ENCODE peak calls at places on chromosome 6, in four cellular contexts. I, B, K and F are unnamed samples.

GRCh38 chr6:107642348-107643347 is 152.7 kb downstream of the SOBP start:
- DNase-seq in I (no peak), B (no peak), K (no peak), F (no peak)

GRCh38 chr6:95185874-95186273 is 391.5 kb upstream of the MANEA start:
- DNase-seq in B (no peak), K (no peak), I (no peak), F (no peak)

GRCh38 chr6:16723833-16724232 is 37.4 kb downstream of the ATXN1 start:
- DNase-seq in I (peak), K (peak), B (no peak), F (no peak)

GRCh38 chr6:7230956-7231713 is 81.9 kb downstream of the SSR1 start:
- DNase-seq in B (no peak), I (no peak), K (no peak), F (peak)

GRCh38 chr6:129031051-129031599 is 148.2 kb downstream of the LAMA2 start:
- DNase-seq in B (no peak), K (peak), I (peak), F (no peak)

GRCh38 chr6:108437821-108438220 is 122.9 kb upstream of the FOXO3 start:
- DNase-seq in B (no peak), K (peak), I (peak), F (no peak)

GRCh38 chr6:135030532-135031178 is 24.0 kb downstream of the HBS1L start:
- DNase-seq in B (no peak), K (no peak), I (peak), F (no peak)

GRCh38 chr6:32940656-32941411 is at the start of gene HLA-DMB:
- DNase-seq in K (peak), I (peak), B (no peak), F (peak)

GRCh38 chr6:4603291-4603690 is 172.9 kb upstream of the CDYL start:
- DNase-seq in K (peak), I (peak), B (peak), F (no peak)

GRCh38 chr6:152026291-152026690 is 218.8 kb downstream of the ESR1 start:
- DNase-seq in K (no peak), B (no peak), I (no peak), F (no peak)

DNA sequence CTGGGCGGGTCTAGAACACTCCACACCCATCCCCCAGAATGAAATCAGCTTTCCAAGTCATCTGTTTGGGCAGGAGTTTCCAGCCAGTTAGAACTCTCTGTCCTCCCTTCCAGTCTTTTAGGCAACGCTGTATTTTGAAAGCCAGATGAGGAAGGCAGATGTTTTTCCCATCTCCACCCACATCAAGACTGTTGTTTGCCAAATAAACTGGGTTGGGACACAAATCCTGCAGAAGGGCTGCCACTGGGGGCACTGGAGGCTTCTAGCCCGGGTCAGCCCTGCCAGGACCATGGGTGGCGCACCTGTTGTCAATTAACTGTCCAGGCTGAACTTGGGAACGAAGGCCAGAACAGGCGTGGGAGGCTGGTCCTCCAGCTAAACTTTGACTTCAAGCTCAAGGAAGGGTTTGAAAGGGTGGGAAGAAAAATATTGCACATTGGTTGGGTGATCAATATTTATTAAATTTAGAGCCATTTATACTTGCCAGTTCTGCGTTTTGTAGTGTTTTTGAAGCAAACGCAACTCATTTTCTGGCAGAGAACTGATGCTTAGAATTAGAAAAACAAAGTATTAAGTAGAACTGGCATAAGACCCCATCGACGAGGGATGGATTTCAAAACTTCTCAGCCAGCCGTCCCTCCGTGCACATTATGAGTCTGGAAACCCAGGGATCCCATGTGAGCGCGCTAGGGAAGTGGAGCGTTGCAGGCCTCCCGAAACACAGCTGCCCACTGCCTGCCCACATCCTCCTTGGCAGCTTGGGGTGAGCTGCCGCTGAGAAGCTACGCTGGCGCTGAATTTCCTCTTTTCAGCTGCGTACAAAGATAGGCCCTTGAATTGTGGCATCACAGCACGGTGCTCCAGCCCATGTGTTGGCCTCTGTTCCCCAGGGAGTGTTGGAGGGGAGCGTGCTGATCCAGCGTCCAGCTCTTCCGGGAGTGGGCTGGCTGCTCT is 297.4 kb downstream of the QKI start:
- DNase-seq in I (no peak), B (peak), K (peak), F (peak)
- TF ChIP-seq CTCF in I (no peak), B (peak), K (no peak), F (no peak)

GRCh38 chr6:70289299-70289698 is 13.6 kb downstream of the COL9A1 start:
- DNase-seq in B (no peak), K (no peak), I (no peak), F (no peak)
- TF ChIP-seq CTCF in B (no peak), K (no peak), I (no peak), F (peak)

DNA sequence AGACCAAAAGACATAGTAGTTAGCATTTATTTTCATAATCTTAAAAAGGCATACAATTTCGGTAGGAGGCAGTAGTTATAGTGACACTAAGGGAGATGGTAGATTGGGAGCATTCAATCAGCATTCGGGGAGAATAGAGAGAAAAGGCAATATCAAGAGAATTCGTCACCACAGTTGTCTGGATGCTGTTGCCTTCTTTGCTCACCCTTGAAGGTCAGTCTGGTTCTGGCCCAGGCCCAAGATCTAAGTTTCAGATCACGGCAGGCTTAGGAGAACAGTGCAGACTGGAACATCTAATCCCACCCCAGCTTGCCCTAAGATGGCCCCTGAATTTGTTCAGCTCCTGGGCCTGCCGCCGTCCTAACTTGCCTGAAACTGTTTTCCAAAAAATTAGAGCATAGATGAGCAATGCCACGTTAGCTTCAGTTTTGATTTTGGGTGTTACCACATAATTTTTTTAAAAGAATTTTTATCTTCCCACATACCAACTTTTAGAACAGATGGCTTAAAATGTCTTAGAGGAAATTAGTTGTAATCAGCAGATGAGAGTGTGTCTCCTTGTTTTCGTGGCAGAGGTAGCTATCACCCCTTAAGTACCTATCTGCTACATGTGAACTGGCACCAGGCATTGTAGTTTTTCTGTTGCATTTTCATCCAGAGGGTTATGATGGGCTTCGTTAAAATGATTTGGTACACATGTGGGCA is 8.3 kb upstream of the CEP85L start:
- DNase-seq in K (no peak), B (peak), I (no peak), F (no peak)
- TF ChIP-seq CTCF in K (no peak), B (no peak), I (no peak), F (no peak)

DNA sequence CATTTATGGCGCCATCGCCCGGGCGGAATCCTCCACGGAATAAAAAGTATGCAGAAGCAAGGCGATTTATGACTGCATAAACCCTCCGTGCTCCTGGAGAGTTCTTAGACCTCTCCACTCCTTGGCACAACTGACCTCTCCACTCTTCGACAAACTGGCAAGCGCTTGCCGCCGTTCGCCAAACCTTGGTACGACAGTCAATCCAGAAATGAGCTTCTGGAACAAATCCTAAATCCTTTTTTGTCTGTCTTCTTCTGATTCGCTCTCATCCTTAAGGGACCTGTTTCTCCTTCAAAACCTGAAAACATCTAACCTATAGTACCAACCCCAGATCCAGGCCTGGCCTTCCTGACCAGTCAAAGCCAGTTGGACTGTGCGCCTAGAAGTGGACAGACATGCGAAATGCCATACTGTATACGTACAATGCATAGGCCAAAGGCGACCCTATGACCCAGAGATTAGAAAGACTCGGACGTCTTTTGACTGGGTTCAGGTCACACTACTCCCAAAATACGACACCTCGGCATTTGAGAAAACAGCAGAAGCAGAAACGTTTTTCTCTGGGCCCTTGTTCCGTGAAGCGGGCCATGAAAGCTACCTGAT is 59.4 kb downstream of the TRIM27 start:
- DNase-seq in I (no peak), K (no peak), B (no peak), F (no peak)
- TF ChIP-seq CTCF in I (no peak), K (peak), B (no peak), F (no peak)

DNA sequence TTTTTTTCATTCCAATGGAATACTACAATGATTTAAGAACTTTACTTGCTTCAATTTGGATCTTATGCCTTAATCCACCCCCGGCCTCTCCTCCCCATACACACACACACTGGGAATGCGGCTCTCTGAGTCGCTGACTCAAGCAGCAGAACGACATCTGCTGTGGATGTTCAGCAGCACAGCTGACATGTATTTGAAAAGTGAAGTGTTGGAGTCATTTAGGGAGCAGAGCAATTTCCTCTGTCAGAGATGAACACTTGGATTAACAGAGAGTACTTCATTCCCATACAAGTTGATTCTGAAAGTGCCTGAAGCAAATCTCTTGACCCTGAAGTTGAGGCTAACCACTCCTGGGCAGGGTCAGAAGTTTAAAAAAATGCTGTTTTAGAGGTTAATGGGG is 27.9 kb upstream of the LAMA4 start:
- DNase-seq in K (peak), I (peak), B (peak), F (no peak)
- TF ChIP-seq CTCF in K (no peak), I (peak), B (peak), F (peak)

GRCh38 chr6:89079611-89080213 is 839 bp upstream of the PNRC1 start:
- DNase-seq in B (no peak), K (peak), I (peak), F (peak)

GRCh38 chr6:89082439-89082838 is 1.9 kb downstream of the PNRC1 start:
- DNase-seq in I (peak), B (no peak), K (peak), F (no peak)

GRCh38 chr6:89081129-89081422 is 525 bp downstream of the PNRC1 start:
- DNase-seq in I (no peak), K (no peak), B (no peak), F (no peak)

GRCh38 chr6:89081423-89082322 is 1.1 kb downstream of the PNRC1 start:
- DNase-seq in B (peak), I (peak), K (peak), F (peak)

GRCh38 chr6:89080281-89081128 is at the start of gene PNRC1:
- DNase-seq in K (peak), B (peak), I (peak), F (peak)
- TF ChIP-seq CTCF in K (no peak), B (no peak), I (no peak), F (no peak)

GRCh38 chr6:1216488-1216974 is 95.4 kb upstream of the FOXQ1 start:
- DNase-seq in B (no peak), I (no peak), K (no peak), F (no peak)

GRCh38 chr6:1215023-1215422 is 96.9 kb upstream of the FOXQ1 start:
- DNase-seq in K (no peak), I (no peak), B (no peak), F (no peak)

GRCh38 chr6:1212919-1213318 is 99.0 kb upstream of the FOXQ1 start:
- DNase-seq in B (no peak), I (no peak), K (no peak), F (no peak)

DNA sequence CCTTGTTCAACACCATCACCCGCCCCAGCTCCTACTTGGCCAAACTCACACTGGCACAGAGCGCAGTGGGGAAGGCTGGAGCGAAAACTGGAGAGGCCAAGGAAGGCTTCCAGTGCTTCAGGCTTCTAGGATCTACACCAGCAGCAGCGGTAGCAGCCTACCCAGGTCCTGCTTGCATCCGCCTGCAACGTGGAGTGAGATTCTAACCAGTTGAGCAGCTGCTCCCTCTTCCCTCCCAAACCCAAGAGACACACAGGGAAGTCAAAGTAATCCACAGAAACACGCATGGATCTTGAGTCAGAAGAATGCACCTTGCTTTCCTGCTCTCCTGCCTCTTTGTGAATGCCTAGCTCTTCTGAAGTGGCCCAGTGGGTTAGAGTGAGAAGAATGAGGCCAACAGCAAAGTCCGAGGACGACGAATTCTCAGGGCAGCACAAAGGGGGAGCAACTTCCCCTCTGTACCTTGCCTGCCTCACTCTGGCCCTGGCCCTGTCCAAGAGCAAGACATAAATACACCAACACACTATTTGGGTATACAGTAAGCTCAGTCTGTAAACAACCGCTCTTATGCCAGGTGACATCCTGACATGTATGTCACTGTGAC is 95.9 kb upstream of the FOXQ1 start:
- DNase-seq in I (no peak), B (no peak), K (no peak), F (no peak)
- TF ChIP-seq CTCF in I (no peak), B (no peak), K (no peak), F (no peak)

DNA sequence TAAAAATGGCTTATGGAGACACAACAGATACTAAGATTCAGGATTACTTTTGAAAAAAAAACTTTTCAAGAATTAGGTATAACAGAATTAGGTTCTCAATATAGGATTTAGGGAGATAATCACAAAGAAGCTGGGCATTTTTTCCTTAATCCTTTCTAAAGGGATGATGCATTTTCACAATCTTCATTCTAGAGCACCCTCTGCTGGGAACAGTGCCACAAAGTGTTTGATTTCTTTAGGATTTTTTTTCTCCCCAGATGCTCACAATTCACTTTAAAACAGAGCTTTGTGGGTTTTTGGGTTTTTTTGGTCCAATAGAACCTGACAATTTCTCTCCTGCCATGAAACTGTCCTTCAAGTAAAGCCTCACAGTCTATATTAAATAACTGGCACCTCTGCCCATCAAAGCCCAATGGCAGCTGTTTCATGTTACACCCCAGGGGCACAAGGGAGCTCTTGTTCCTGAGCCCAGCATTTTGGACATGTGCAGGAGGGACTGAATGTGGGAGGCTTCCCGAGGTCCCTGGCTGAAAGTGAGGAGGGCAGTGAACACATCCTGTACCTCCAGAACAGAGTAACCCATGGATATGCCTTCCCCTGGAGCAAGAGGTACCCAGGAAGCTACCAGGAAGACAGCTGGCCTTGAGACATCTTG is 39.7 kb downstream of the PREP start:
- DNase-seq in B (no peak), I (peak), K (no peak), F (no peak)
- TF ChIP-seq CTCF in B (peak), I (peak), K (peak), F (peak)

GRCh38 chr6:110946498-110946897 is 12.0 kb upstream of the GTF3C6 start:
- DNase-seq in B (no peak), I (peak), K (peak), F (no peak)

GRCh38 chr6:110950443-110950842 is 8.1 kb upstream of the GTF3C6 start:
- DNase-seq in K (no peak), B (no peak), I (no peak), F (no peak)

GRCh38 chr6:110951008-110951407 is 7.5 kb upstream of the GTF3C6 start:
- DNase-seq in B (no peak), I (no peak), K (no peak), F (no peak)

GRCh38 chr6:110951986-110952794 is 6.3 kb upstream of the GTF3C6 start:
- DNase-seq in K (peak), B (no peak), I (peak), F (peak)

DNA sequence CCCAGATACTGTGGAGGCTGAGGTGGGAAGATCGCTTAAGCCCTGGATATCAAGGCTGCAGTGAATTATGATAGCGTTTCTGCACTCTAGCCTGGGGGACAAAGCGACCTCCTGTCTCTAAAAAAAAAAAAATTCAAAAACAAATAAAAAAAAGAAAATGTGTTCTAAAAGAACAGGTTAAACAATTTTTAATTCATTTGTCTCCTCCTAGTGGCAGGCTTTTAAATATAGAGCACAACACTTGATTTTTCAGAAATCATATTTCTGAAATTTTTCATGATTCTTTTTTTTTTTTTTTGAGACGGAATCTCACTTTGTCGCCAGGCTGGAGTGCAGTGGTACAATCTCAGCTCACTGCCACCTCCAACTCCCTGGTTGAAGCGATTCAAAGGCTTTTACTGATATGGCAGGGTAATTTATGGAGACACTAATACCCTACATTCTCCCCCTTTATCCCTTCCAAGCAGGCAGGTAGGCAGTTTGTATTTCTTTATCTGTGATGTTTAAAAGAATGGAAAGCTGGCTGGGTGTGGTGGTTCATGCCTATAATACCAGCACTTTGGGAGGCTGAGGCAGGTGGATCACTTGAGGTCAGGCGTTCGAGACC is 8.7 kb upstream of the GTF3C6 start:
- DNase-seq in K (no peak), B (no peak), I (peak), F (no peak)
- TF ChIP-seq CTCF in K (peak), B (peak), I (peak), F (peak)

GRCh38 chr6:163218361-163218894 is 196.1 kb upstream of the QKI start:
- DNase-seq in B (no peak), K (no peak), I (no peak), F (no peak)
- TF ChIP-seq CTCF in B (no peak), K (no peak), I (no peak), F (no peak)